ENCODE peak calls at places on chromosome 14, in four cellular contexts. X is testis, T is SK-N-MC, W is body of pancreas. L is an unnamed sample. For H3K9me3, the result is how much of the 10 kb centered on the place peaks cover.

GRCh38 chr14:104976198-104977007 is 1.8 kb downstream of the AHNAK2 start:
- DNase-seq in W (peak), T (no peak), X (peak), L (peak)

GRCh38 chr14:71139058-71139946 is 232.0 kb downstream of the PCNX1 start:
- DNase-seq in X (peak), W (peak), T (no peak), L (peak)

GRCh38 chr14:100150932-100151587 is 8.4 kb downstream of the DEGS2 start:
- DNase-seq in T (no peak), X (no peak), W (peak), L (no peak)

GRCh38 chr14:101216725-101217463 is 313.4 kb upstream of the RTL1 start:
- DNase-seq in X (peak), W (peak), T (no peak), L (no peak)

GRCh38 chr14:105315941-105316562 is 1.5 kb downstream of the PACS2 start:
- DNase-seq in X (no peak), T (no peak), W (no peak), L (no peak)

GRCh38 chr14:104877066-104877805 is 12.2 kb downstream of the CEP170B start:
- DNase-seq in X (no peak), T (no peak), W (peak), L (peak)

GRCh38 chr14:51616724-51617409 is 34.8 kb upstream of the FRMD6 start:
- DNase-seq in W (peak), X (no peak), T (no peak), L (no peak)

GRCh38 chr14:25048170-25049126 is 1.5 kb downstream of the STXBP6 start:
- DNase-seq in X (no peak), W (peak), T (no peak), L (no peak)

GRCh38 chr14:61221906-61222305 is 59.2 kb downstream of the TMEM30B start:
- DNase-seq in T (no peak), W (no peak), X (no peak), L (no peak)

GRCh38 chr14:49769171-49769570 is 1.2 kb downstream of the KLHDC2 start:
- DNase-seq in X (no peak), T (no peak), W (no peak), L (no peak)

GRCh38 chr14:52327374-52328226 is 13.5 kb downstream of the PTGER2 start:
- DNase-seq in W (no peak), T (no peak), X (no peak), L (no peak)

GRCh38 chr14:99363051-99363450 is 91.1 kb upstream of the BCL11B start:
- DNase-seq in X (no peak), W (no peak), T (no peak), L (no peak)

GRCh38 chr14:55152052-55152753 is 23.2 kb downstream of the LGALS3 start:
- DNase-seq in W (no peak), T (no peak), X (no peak), L (no peak)

GRCh38 chr14:102645746-102646440 is 53.4 kb downstream of the RCOR1 start:
- DNase-seq in T (no peak), X (no peak), W (no peak), L (no peak)

GRCh38 chr14:92687681-92688433 is 60.6 kb downstream of the LGMN start:
- DNase-seq in W (peak), X (no peak), T (no peak), L (peak)

GRCh38 chr14:92789457-92790089 is 4.5 kb upstream of the GOLGA5 start:
- DNase-seq in X (no peak), W (no peak), T (no peak), L (no peak)

GRCh38 chr14:61190341-61190740 is 90.8 kb downstream of the TMEM30B start:
- DNase-seq in T (no peak), X (no peak), W (no peak), L (no peak)

DNA sequence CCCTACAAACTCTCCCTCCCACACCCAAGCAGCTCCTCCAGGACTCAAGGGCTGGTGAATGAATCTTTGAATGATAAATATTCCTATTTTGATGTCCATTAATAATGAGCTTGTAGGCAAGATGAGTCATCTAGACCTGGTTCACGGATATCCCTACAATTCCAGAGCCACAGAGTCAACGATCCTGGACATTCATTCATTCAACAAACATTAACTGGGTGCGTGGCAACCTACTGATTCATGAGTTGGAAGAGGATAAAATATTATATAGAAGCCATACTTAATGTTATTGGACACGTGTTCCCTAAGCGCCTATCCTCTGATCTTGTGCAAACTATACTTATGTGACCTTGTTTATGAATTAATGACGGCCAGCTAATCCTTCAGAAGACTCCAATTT is 420 bp upstream of the OTUB2 start:
- DNase-seq in X (no peak), T (no peak), W (no peak), L (no peak)
- H3K4me3 ChIP-seq in X (peak), T (peak), W (no peak), L (peak)

DNA sequence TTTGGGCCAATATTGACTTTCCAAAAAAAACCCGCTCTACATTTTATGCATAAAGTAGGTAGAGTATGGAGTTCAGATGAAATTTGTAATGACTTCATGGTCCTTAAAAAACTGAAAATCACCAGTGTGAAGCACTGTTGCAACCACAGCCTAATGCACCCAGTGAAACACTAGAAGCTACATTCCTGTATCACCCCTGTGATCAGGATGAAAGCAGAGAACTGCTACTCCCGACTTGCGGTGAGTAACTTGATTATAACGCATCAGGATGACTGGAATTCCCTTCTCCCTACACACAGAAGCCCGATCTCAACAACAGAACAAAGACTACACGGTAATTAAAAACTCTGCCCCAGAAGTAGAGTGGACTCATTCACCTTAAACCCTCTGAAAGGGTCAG is 33.8 kb downstream of the SPTB start:
- DNase-seq in X (no peak), W (no peak), T (no peak), L (no peak)
- H3K27ac ChIP-seq in X (no peak), W (no peak), T (no peak), L (no peak)

DNA sequence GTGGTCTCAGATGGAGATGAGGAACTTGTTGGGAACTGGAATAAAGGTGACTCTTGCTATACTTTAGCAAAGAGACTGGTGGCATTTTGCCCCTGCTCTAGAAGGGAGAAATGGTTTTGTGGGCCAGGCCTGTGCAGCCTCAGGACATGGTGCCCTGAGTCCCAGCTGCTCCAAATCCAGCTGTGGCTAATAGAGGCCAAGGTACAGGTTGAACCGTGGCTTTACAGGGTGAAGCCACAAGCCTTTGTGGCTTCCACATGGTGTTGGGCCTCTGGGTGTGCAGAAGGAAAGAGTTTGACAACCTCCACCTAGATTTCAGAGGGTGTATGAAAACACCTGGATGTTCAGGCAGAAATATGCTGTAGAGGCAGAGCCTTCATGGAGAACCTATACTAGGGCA is 586.0 kb downstream of the FLRT2 start:
- DNase-seq in W (no peak), T (no peak), X (no peak), L (no peak)
- H3K9me3 ChIP-seq in W (under half), T (under half), X (under half), L (under half)

GRCh38 chr14:22570132-22570949 is 18.7 kb downstream of the DAD1 start:
- DNase-seq in W (peak), T (peak), X (peak), L (no peak)

GRCh38 chr14:22567437-22567836 is 21.6 kb downstream of the DAD1 start:
- DNase-seq in W (no peak), X (no peak), T (no peak), L (no peak)

GRCh38 chr14:22569106-22569748 is 19.8 kb downstream of the DAD1 start:
- DNase-seq in X (no peak), T (no peak), W (no peak), L (no peak)

GRCh38 chr14:22572562-22573058 is 16.4 kb downstream of the DAD1 start:
- DNase-seq in T (no peak), W (no peak), X (no peak), L (no peak)

GRCh38 chr14:22569749-22570131 is 19.3 kb downstream of the DAD1 start:
- DNase-seq in X (no peak), W (no peak), T (no peak), L (no peak)
- H3K4me3 ChIP-seq in X (no peak), W (no peak), T (no peak), L (no peak)

GRCh38 chr14:73744874-73745529 is 30.8 kb upstream of the PNMA1 start:
- DNase-seq in W (peak), T (no peak), X (no peak), L (peak)

GRCh38 chr14:73746540-73747385 is 32.6 kb upstream of the PNMA1 start:
- DNase-seq in T (no peak), X (no peak), W (no peak), L (no peak)

GRCh38 chr14:73744175-73744867 is 30.1 kb upstream of the PNMA1 start:
- DNase-seq in W (no peak), X (no peak), T (no peak), L (no peak)

GRCh38 chr14:73747386-73748211 is 33.4 kb upstream of the PNMA1 start:
- DNase-seq in T (no peak), W (no peak), X (no peak), L (no peak)

DNA sequence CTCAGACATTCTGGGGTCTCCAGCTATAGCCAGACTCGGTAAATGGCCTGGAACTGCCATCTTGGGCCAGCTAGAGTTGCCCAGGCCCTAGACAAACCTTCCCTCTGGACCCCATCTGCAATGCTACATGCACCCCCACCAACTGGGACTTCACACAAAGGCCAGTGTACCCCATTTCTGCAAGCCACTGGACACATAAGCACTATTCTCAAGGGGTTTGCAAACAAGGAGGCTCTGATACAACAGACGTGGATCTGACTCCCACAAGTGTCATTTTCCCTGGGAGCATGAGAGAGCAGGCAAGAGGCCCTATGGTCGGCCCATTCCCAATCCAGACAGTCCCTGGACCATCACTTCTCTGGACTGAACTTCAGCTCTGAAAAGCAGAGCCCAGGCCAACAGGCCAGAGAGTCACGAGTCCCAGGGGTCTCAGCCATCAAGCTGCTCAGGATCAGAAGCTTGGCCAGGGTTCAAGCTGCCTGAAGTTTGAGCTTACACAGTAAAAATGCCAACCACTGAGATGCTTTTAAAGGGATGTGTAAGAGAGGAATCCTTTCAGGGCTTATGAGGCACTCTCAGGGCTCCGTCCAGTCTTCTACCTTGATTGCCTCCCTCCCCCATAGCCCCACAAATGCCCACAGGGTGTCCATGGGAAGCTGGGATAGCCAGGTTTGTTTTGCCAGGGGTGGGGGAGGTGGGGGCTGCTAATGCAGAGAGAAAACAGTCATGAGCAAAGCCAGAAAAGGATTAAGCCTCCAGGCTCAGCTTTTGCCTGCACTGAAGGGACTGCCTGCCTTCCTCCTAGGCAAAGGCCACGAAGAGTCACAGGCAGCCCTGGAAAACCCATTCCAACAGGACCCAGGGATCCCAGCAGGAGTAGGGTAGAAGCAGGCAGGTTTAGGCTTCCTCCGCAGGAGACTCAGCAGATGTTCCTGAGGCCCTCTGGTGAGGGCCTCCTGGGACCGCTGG is 31.7 kb upstream of the PNMA1 start:
- DNase-seq in W (no peak), X (no peak), T (no peak), L (no peak)
- H3K27ac ChIP-seq in W (peak), X (peak), T (peak), L (peak)

GRCh38 chr14:80124794-80125193 is 86.5 kb downstream of the DIO2 start:
- DNase-seq in T (no peak), X (no peak), W (no peak), L (no peak)
- H3K9me3 ChIP-seq in T (under half), X (under half), W (under half), L (under half)